ENCODE peak calls at places on chromosomes 4 and X, in nine cellular contexts. T is RWPE1, W is cardiac fibroblast, L is neural progenitor cell, K is AG10803, E is mucosa of descending colon, V is left lung, O is AG09319, P is right lobe of liver. A is an unnamed sample.

GRCh38 chr4:102263024-102263787 is 82.1 kb downstream of the SLC39A8 start:
- DNase-seq in W (peak; percentile 65), O (peak; percentile 3), V (no peak), L (peak; percentile 66), P (no peak), T (peak; percentile 62), E (peak; percentile 13), K (peak; percentile 44), A (no peak)

GRCh38 chr4:186628058-186628711 is 72.8 kb upstream of the MTNR1A start:
- DNase-seq in O (no peak), V (no peak), E (no peak), L (no peak), P (no peak), W (no peak), T (no peak), K (no peak), A (no peak)

GRCh38 chr4:146059865-146060264 is 115.7 kb upstream of the LSM6 start:
- DNase-seq in T (no peak), W (no peak), L (no peak), P (no peak), E (peak; percentile 4), O (no peak), V (no peak), K (no peak), A (no peak)

GRCh38 chr4:11468901-11469300 is 40.2 kb upstream of the HS3ST1 start:
- DNase-seq in E (no peak), P (no peak), O (no peak), L (no peak), K (no peak), W (no peak), V (no peak), T (no peak), A (no peak)

GRCh38 chr4:62896721-62897120 is 1512.5 kb downstream of the TECRL start:
- DNase-seq in W (no peak), K (no peak), V (no peak), P (no peak), O (no peak), E (no peak), T (no peak), L (no peak), A (no peak)

GRCh38 chrX:72568406-72569092 is 4.1 kb downstream of the HDAC8 start:
- DNase-seq in O (no peak), L (no peak), E (no peak), P (no peak), W (peak; percentile 67), K (no peak), V (no peak), T (no peak), A (no peak)

GRCh38 chr4:74376888-74377483 is 12.0 kb downstream of the EREG start:
- DNase-seq in V (no peak), E (peak; percentile 24), L (peak; percentile 32), O (peak; percentile 38), W (peak; percentile 89), T (peak; percentile 62), K (peak; percentile 69), P (no peak), A (no peak)

GRCh38 chrX:40552768-40553167 is 28.0 kb upstream of the ATP6AP2 start:
- DNase-seq in O (no peak), E (no peak), P (no peak), K (peak; percentile 20), W (peak; percentile 8), L (peak; percentile 21), V (no peak), T (no peak), A (no peak)

GRCh38 chr4:140049024-140049923 is 104.7 kb downstream of the MAML3 start:
- DNase-seq in L (peak; percentile 80), E (peak; percentile 67), W (peak; percentile 74), V (peak; percentile 57), T (no peak), O (no peak), P (peak; percentile 51), K (peak; percentile 49), A (peak; percentile 33)

GRCh38 chr4:140052050-140052449 is 101.9 kb downstream of the MAML3 start:
- DNase-seq in L (peak; percentile 41), E (peak; percentile 79), O (no peak), V (peak; percentile 48), T (peak; percentile 26), P (peak; percentile 40), K (peak; percentile 53), W (peak; percentile 65), A (peak; percentile 18)

GRCh38 chr4:140047781-140048180 is 106.2 kb downstream of the MAML3 start:
- DNase-seq in K (no peak), L (peak; percentile 28), W (no peak), P (no peak), V (no peak), T (no peak), O (no peak), E (no peak), A (no peak)

GRCh38 chr4:140048419-140049022 is 105.5 kb downstream of the MAML3 start:
- DNase-seq in P (no peak), V (no peak), K (no peak), O (no peak), T (no peak), W (no peak), E (no peak), L (no peak), A (no peak)

DNA sequence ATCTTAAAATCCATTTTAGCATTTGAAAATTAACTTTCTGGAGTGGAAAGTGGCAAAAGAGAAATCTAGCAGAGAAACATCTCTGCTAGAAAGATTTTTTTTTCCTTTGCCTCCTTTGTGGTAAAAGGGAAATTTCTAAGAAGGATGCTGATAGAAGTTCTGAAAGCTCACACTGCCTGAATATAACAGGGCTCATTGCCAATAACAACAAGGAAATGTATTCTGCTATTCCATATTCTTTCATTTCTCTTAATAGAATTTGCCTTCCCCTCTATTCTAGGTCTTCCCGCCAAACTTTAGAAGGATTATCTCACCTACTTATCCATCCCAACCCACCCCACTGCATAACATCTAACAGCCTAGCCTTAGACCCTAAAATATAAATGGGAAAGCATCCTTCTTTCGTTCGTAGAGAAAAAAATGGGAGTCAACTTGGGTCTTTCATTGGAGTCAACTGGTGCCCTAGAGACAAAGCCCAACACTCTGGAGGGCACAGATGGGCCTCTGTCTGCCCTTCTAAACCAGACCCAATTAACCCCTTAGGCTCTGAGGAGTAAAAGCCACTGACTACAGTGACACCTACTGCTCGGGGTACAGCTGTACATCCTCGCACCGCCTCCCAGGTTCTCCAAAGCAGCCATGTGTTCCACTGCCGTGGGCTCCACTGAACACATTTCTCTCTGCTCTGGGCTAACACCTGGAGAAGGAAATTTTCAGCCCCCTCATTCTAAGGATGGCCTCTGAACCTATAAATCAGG is 103.9 kb downstream of the MAML3 start:
- DNase-seq in O (no peak), E (no peak), K (peak; percentile 22), L (peak; percentile 80), P (no peak), W (peak; percentile 58), T (no peak), V (no peak), A (no peak)
- TF ChIP-seq CTCF in O (peak; percentile 31), E (no peak), K (peak; percentile 47), L (peak; percentile 78), P (peak; percentile 18), W (peak; percentile 52), T (no peak), V (no peak), A (no peak)

GRCh38 chr4:38069271-38069760 is 109.1 kb downstream of the PTTG2 start:
- DNase-seq in T (peak; percentile 64), P (no peak), K (no peak), E (peak; percentile 85), W (peak; percentile 90), O (no peak), V (peak; percentile 58), L (peak; percentile 74), A (peak; percentile 41)
- TF ChIP-seq CTCF in T (peak; percentile 44), P (peak; percentile 23), K (peak; percentile 25), E (peak; percentile 45), W (peak; percentile 85), O (peak; percentile 24), V (peak; percentile 31), L (peak; percentile 73), A (peak; percentile 59)

GRCh38 chr4:150974750-150975149 is 40.3 kb downstream of the LRBA start:
- DNase-seq in V (no peak), E (no peak), T (no peak), K (no peak), L (no peak), O (no peak), W (no peak), P (no peak), A (no peak)

GRCh38 chr4:150978738-150979575 is 36.1 kb downstream of the LRBA start:
- DNase-seq in P (no peak), T (no peak), E (no peak), O (no peak), K (no peak), L (no peak), V (no peak), W (no peak), A (no peak)

GRCh38 chr4:150974251-150974640 is 40.8 kb downstream of the LRBA start:
- DNase-seq in W (no peak), L (no peak), V (no peak), E (no peak), T (no peak), O (no peak), P (no peak), K (no peak), A (no peak)

GRCh38 chr4:150973626-150974250 is 41.3 kb downstream of the LRBA start:
- DNase-seq in V (no peak), E (no peak), T (no peak), K (peak; percentile 38), L (no peak), O (no peak), P (no peak), W (no peak), A (no peak)

DNA sequence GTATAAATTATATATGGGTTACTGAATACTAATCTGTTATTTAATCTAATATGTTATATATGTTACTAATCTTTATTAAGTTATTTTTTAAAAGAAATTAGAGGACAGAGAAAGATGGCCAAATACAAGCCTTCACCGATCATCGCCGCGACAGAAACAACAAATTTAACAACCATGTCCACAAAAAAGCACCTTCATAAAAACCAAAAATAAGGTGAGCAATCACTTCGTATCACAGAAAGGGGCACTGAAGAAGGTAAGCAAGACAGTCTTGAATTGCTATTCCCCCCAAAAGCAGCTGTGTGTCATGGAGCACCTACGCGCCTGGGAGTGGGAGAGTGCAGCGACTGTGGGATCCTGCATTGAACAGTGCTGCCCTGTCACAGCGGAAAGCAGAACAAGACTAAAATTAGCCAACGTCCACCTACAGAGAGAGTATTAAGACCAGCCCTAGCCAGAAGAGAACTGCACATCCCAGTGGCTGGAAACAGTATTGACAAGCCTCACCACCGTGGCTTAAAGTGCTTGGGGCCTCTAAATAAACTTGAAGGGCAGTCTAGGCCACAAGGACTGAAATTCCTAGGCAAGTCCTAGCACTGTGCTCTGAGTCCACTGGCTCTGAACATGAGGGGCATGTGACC is 38.5 kb downstream of the LRBA start:
- DNase-seq in O (no peak), L (peak; percentile 38), E (no peak), T (no peak), V (no peak), K (no peak), W (no peak), P (no peak), A (no peak)
- TF ChIP-seq CTCF in O (no peak), L (peak; percentile 34), E (no peak), T (no peak), V (no peak), K (no peak), W (no peak), P (no peak), A (no peak)

DNA sequence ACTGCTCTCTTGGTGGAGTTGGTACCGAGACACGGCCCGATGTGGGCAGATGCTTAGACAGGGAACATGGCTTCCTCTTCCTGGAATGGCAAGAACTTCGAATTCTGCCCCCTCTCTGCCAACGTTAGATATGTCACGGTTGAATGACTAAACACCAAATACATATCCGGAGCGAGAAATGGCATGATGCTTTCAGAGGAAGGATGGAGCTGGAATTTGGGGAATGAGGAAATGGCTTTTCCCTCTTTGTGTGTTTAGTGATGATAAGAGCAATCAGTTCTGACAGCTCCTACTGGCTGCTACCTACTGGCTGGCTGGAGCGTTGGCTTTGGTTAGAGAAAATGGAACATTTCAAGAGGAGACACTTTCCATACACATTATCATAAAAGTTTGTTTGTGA is 140.0 kb downstream of the DHRSX start:
- DNase-seq in K (no peak), V (no peak), E (no peak), O (no peak), T (no peak), L (no peak), P (no peak), W (peak; percentile 43), A (no peak)
- TF ChIP-seq CTCF in K (no peak), V (no peak), E (no peak), O (no peak), T (no peak), L (no peak), P (no peak), W (no peak), A (no peak)

A was measured in CD4-positive, alpha-beta T cell.